ENCODE peak calls at places on chromosomes 6 and 20, in four cellular contexts. One of them, this sample, is unnamed.

GRCh38 chr20:49179368-49180277 is 8.5 kb downstream of the STAU1 start:
- DNase-seq in AG08396: no peak
- DNase-seq in amniotic stem cell: no peak
- DNase-seq in neuronal stem cell: no peak
- DNase-seq in this sample: no peak

GRCh38 chr6:3701631-3702030 is 49.9 kb downstream of the PXDC1 start:
- DNase-seq in AG08396: no peak
- DNase-seq in amniotic stem cell: no peak
- DNase-seq in neuronal stem cell: no peak
- DNase-seq in this sample: no peak

GRCh38 chr6:88143768-88144167 is 22.4 kb downstream of the CNR1 start:
- DNase-seq in AG08396: no peak
- DNase-seq in amniotic stem cell: no peak
- DNase-seq in neuronal stem cell: no peak
- DNase-seq in this sample: no peak

GRCh38 chr6:156718647-156719394 is 58.4 kb upstream of the ARID1B start:
- DNase-seq in AG08396: peak; percentile 71
- DNase-seq in amniotic stem cell: peak; percentile 85
- DNase-seq in neuronal stem cell: no peak
- DNase-seq in this sample: peak; percentile 54

GRCh38 chr6:66662721-66663120 is 955.7 kb upstream of the EYS start:
- DNase-seq in AG08396: no peak
- DNase-seq in amniotic stem cell: no peak
- DNase-seq in neuronal stem cell: peak; percentile 59
- DNase-seq in this sample: no peak

GRCh38 chr20:41140226-41141133 is 3.1 kb downstream of the PLCG1 start:
- DNase-seq in AG08396: no peak
- DNase-seq in amniotic stem cell: no peak
- DNase-seq in neuronal stem cell: no peak
- DNase-seq in this sample: no peak

GRCh38 chr20:1538655-1539054 is 18.9 kb downstream of the SIRPD start:
- DNase-seq in AG08396: no peak
- DNase-seq in amniotic stem cell: no peak
- DNase-seq in neuronal stem cell: no peak
- DNase-seq in this sample: no peak

GRCh38 chr20:15345287-15345686 is 1007.9 kb upstream of the FLRT3 start:
- DNase-seq in AG08396: no peak
- DNase-seq in amniotic stem cell: no peak
- DNase-seq in neuronal stem cell: no peak
- DNase-seq in this sample: no peak

GRCh38 chr6:122276637-122277036 is 122.8 kb upstream of the HSF2 start:
- DNase-seq in AG08396: no peak
- DNase-seq in amniotic stem cell: no peak
- DNase-seq in neuronal stem cell: no peak
- DNase-seq in this sample: no peak

GRCh38 chr20:4488407-4489339 is 233.0 kb upstream of the PRND start:
- DNase-seq in AG08396: peak; percentile 37
- DNase-seq in amniotic stem cell: peak; percentile 32
- DNase-seq in neuronal stem cell: no peak
- DNase-seq in this sample: no peak

GRCh38 chr6:96837138-96837971 is at the start of gene GPR63:
- DNase-seq in AG08396: peak; percentile 93
- DNase-seq in amniotic stem cell: peak; percentile 25
- DNase-seq in neuronal stem cell: peak; percentile 75
- DNase-seq in this sample: peak; percentile 45

GRCh38 chr6:45724511-45724910 is 291.1 kb downstream of the CLIC5 start:
- DNase-seq in AG08396: peak; percentile 23
- DNase-seq in amniotic stem cell: no peak
- DNase-seq in neuronal stem cell: no peak
- DNase-seq in this sample: peak; percentile 57

GRCh38 chr6:37860226-37860839 is 40.8 kb downstream of the ZFAND3 start:
- DNase-seq in AG08396: no peak
- DNase-seq in amniotic stem cell: peak; percentile 38
- DNase-seq in neuronal stem cell: no peak
- DNase-seq in this sample: no peak

GRCh38 chr6:139846538-139847321 is 472.3 kb upstream of the CITED2 start:
- DNase-seq in AG08396: no peak
- DNase-seq in amniotic stem cell: no peak
- DNase-seq in neuronal stem cell: no peak
- DNase-seq in this sample: no peak

GRCh38 chr20:50727792-50728485 is 3.4 kb upstream of the PARD6B start:
- DNase-seq in AG08396: no peak
- DNase-seq in amniotic stem cell: no peak
- DNase-seq in neuronal stem cell: no peak
- DNase-seq in this sample: no peak